ENCODE peak calls at places on chromosomes 16 and 17, in seven cellular contexts. One of them, this sample, is unnamed.

GRCh38 chr17:82149401-82150099 is 51.5 kb upstream of the FASN start:
- DNase-seq in AG10803: no peak
- DNase-seq in posterior vena cava: no peak
- DNase-seq in GM10248: no peak
- DNase-seq in tibial artery: no peak
- DNase-seq in NCI-H1105 treated with DMSO at 0.1 percent for 48 hours: no peak
- DNase-seq in NCI-H1092: no peak
- DNase-seq in this sample: no peak

GRCh38 chr16:17426451-17426850 is 44.3 kb downstream of the XYLT1 start:
- DNase-seq in posterior vena cava: no peak
- DNase-seq in AG10803: no peak
- DNase-seq in NCI-H1092: no peak
- DNase-seq in tibial artery: no peak
- DNase-seq in GM10248: no peak
- DNase-seq in NCI-H1105 treated with DMSO at 0.1 percent for 48 hours: no peak
- DNase-seq in this sample: no peak

GRCh38 chr17:67544364-67544763 is 167.3 kb downstream of the PITPNC1 start:
- DNase-seq in NCI-H1092: peak
- DNase-seq in AG10803: no peak
- DNase-seq in NCI-H1105 treated with DMSO at 0.1 percent for 48 hours: peak
- DNase-seq in posterior vena cava: no peak
- DNase-seq in GM10248: no peak
- DNase-seq in tibial artery: no peak
- DNase-seq in this sample: no peak

GRCh38 chr16:85673529-85674417 is 15.0 kb downstream of the GINS2 start:
- DNase-seq in NCI-H1092: peak
- DNase-seq in posterior vena cava: peak
- DNase-seq in tibial artery: no peak
- DNase-seq in AG10803: peak
- DNase-seq in NCI-H1105 treated with DMSO at 0.1 percent for 48 hours: peak
- DNase-seq in GM10248: no peak
- DNase-seq in this sample: no peak

GRCh38 chr17:76132574-76133338 is 8.3 kb downstream of the FOXJ1 start:
- DNase-seq in AG10803: no peak
- DNase-seq in GM10248: no peak
- DNase-seq in NCI-H1092: no peak
- DNase-seq in tibial artery: no peak
- DNase-seq in NCI-H1105 treated with DMSO at 0.1 percent for 48 hours: peak
- DNase-seq in posterior vena cava: no peak
- DNase-seq in this sample: no peak

GRCh38 chr16:27982184-27982583 is 81.3 kb downstream of the GSG1L start:
- DNase-seq in posterior vena cava: peak
- DNase-seq in NCI-H1092: no peak
- DNase-seq in NCI-H1105 treated with DMSO at 0.1 percent for 48 hours: no peak
- DNase-seq in AG10803: no peak
- DNase-seq in tibial artery: no peak
- DNase-seq in GM10248: no peak
- DNase-seq in this sample: no peak

GRCh38 chr17:62823111-62823895 is 15.2 kb upstream of the MARCHF10 start:
- DNase-seq in GM10248: no peak
- DNase-seq in NCI-H1105 treated with DMSO at 0.1 percent for 48 hours: no peak
- DNase-seq in posterior vena cava: no peak
- DNase-seq in AG10803: peak
- DNase-seq in NCI-H1092: no peak
- DNase-seq in tibial artery: no peak
- DNase-seq in this sample: no peak

GRCh38 chr17:67613961-67614360 is 103.8 kb upstream of the NOL11 start:
- DNase-seq in NCI-H1092: no peak
- DNase-seq in AG10803: no peak
- DNase-seq in posterior vena cava: no peak
- DNase-seq in GM10248: no peak
- DNase-seq in NCI-H1105 treated with DMSO at 0.1 percent for 48 hours: no peak
- DNase-seq in tibial artery: no peak
- DNase-seq in this sample: no peak

GRCh38 chr16:76787394-76787793 is 403.6 kb upstream of the MON1B start:
- DNase-seq in NCI-H1105 treated with DMSO at 0.1 percent for 48 hours: no peak
- DNase-seq in GM10248: no peak
- DNase-seq in AG10803: no peak
- DNase-seq in posterior vena cava: no peak
- DNase-seq in NCI-H1092: no peak
- DNase-seq in tibial artery: no peak
- DNase-seq in this sample: no peak

GRCh38 chr16:77191259-77191969 is 424 bp downstream of the MON1B start:
- DNase-seq in NCI-H1092: no peak
- DNase-seq in GM10248: no peak
- DNase-seq in AG10803: peak
- DNase-seq in NCI-H1105 treated with DMSO at 0.1 percent for 48 hours: no peak
- DNase-seq in tibial artery: no peak
- DNase-seq in posterior vena cava: no peak
- DNase-seq in this sample: peak